ENCODE peak calls at places on chromosomes 12 and 14, in five cellular contexts. R is GM12865; A is CD8-positive, alpha-beta T cell; I is kidney epithelial cell; G is astrocyte of the cerebellum. N is an unnamed sample.

GRCh38 chr14:102029956-102030355 is 56.9 kb downstream of the HSP90AA1 start:
- DNase-seq in I (no peak), R (no peak), G (peak), A (no peak), N (no peak)

GRCh38 chr12:128267246-128267622 is 264 bp downstream of the TMEM132C start:
- DNase-seq in G (no peak), I (no peak), R (no peak), A (no peak), N (no peak)

GRCh38 chr12:64999157-64999425 is 122.0 kb downstream of the WIF1 start:
- DNase-seq in R (no peak), A (no peak), G (no peak), I (no peak), N (no peak)

GRCh38 chr12:54169036-54169435 is 19.7 kb downstream of the SMUG1 start:
- DNase-seq in R (no peak), A (no peak), G (no peak), I (no peak), N (no peak)

GRCh38 chr14:75724414-75725204 is 63.6 kb downstream of the TTLL5 start:
- DNase-seq in I (no peak), R (peak), A (no peak), G (no peak), N (no peak)

GRCh38 chr14:102590667-102591099 is 1.8 kb upstream of the RCOR1 start:
- DNase-seq in A (no peak), I (no peak), G (no peak), R (peak), N (no peak)

GRCh38 chr12:120225200-120225558 is 24.3 kb upstream of the RPLP0 start:
- DNase-seq in I (no peak), A (no peak), R (no peak), G (no peak), N (no peak)

GRCh38 chr14:96363751-96364336 is 518 bp downstream of the GSKIP start:
- DNase-seq in G (no peak), R (peak), A (no peak), I (peak), N (no peak)

GRCh38 chr14:67319142-67319541 is 40.5 kb downstream of the ATP6V1D start:
- DNase-seq in I (no peak), G (peak), A (no peak), R (no peak), N (no peak)

GRCh38 chr14:23407516-23408306 is at the start of gene MYH6:
- DNase-seq in G (no peak), R (no peak), A (no peak), I (no peak), N (no peak)

GRCh38 chr14:46036099-46036498 is 615.5 kb downstream of the RPL10L start:
- DNase-seq in R (no peak), I (no peak), G (no peak), A (no peak), N (no peak)

GRCh38 chr12:32230607-32230982 is 123.9 kb downstream of the BICD1 start:
- DNase-seq in I (no peak), G (no peak), R (peak), A (no peak), N (no peak)

GRCh38 chr12:52037248-52037861 is 13.9 kb upstream of the NR4A1 start:
- DNase-seq in G (no peak), R (no peak), A (no peak), I (no peak), N (no peak)

GRCh38 chr12:115464008-115464672 is 780.2 kb upstream of the TBX3 start:
- DNase-seq in R (no peak), G (no peak), A (no peak), I (no peak), N (no peak)

GRCh38 chr12:79420146-79420618 is 270.6 kb downstream of the PAWR start:
- DNase-seq in I (peak), G (peak), A (no peak), R (peak), N (peak)

GRCh38 chr12:101777476-101777875 is 38.2 kb upstream of the SYCP3 start:
- DNase-seq in A (no peak), R (no peak), I (no peak), G (no peak), N (no peak)

GRCh38 chr14:68806526-68807147 is 13.8 kb upstream of the ZFP36L1 start:
- DNase-seq in G (no peak), A (no peak), I (no peak), R (peak), N (no peak)

GRCh38 chr12:57342207-57342691 is 88.6 kb downstream of the R3HDM2 start:
- DNase-seq in A (no peak), G (no peak), I (peak), R (no peak), N (no peak)

DNA sequence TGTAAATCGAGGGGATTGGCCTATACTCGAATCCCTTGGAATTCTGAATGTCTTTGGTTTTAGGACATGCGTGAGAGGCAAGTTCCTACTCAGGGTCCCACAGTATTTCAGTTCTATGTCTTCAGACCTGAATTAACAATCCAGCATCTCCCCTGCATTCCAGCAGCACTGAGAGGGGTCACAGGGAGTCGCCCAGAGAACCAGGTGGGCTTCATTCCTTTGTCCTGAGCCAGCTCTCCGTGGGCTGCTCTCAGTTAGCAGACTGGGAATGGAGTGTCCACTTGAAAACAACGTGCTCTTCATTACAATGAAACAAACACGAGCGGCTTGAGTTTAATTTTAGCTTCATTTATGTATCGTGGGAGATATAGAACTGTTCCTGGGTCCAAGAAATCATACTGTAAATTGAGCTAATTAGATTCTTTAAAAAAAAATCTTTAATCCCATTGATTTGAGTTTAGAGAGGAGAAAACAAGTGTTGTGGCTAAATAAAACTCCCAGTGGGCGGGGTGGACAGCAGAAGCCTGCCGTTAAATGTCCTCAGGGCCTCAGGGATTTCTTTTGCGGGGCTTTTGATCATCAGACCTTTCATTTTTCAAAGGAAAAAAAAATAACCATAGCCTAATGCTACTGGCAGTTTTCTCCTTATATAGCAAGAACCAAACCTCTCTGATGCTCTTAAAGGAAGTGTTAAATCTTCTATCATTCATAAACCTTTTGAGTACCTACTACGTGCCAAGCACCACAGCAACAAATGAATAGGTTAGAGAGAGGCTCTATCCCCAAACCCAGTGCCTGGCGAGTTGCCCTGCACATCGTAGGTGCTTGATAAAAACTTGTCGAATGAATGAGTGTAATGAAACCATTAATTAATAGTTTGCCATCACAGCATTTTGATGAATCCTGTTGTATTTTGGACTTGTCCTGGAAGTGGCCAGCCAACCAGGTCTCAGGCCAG is 140.4 kb downstream of the CHST11 start:
- DNase-seq in G (no peak), R (peak), A (no peak), I (no peak), N (no peak)
- H3K4me3 ChIP-seq in G (no peak), R (no peak), A (no peak), I (no peak), N (no peak)

GRCh38 chr12:72432037-72432604 is 160.0 kb downstream of the TRHDE start:
- DNase-seq in G (no peak), I (no peak), A (no peak), R (no peak), N (peak)
- H3K4me3 ChIP-seq in G (no peak), I (no peak), A (no peak), R (no peak), N (no peak)

GRCh38 chr14:105099778-105100177 is 34.5 kb upstream of the GPR132 start:
- DNase-seq in G (no peak), A (no peak), R (peak), I (no peak), N (no peak)
- H3K4me3 ChIP-seq in G (no peak), A (no peak), R (no peak), I (no peak), N (no peak)

GRCh38 chr14:77377502-77377844 is 294 bp downstream of the SAMD15 start:
- DNase-seq in G (no peak), A (no peak), R (no peak), I (no peak), N (no peak)
- H3K4me3 ChIP-seq in G (peak), A (peak), R (peak), I (peak), N (peak)

GRCh38 chr14:91980157-91980556 is 32.7 kb upstream of the FBLN5 start:
- DNase-seq in R (peak), G (peak), I (peak), A (no peak), N (peak)
- H3K4me3 ChIP-seq in R (no peak), G (no peak), I (no peak), A (no peak), N (no peak)

DNA sequence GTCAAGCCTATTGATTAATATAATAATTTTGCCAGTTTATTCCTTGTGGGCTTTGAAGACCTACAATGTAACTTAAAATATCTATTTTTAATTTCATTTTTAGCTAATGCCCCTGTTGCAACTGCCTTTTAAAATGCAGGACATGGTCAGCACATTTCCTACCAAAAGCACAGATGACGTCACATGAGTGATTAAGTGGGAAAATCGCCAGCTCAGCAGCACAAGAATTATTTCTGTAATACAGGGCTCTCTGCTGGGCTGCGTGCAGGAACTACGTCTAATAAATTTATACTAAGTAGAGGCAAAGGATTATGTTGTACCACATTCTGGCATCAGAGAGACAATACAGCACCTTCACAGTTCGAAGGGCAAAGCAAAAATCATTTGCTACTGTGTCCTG is 8.2 kb downstream of the RACGAP1 start:
- DNase-seq in A (no peak), G (peak), I (no peak), R (no peak), N (peak)
- H3K4me3 ChIP-seq in A (no peak), G (no peak), I (no peak), R (no peak), N (no peak)

GRCh38 chr12:102959391-102959790 is 1.9 kb downstream of the ASCL1 start:
- DNase-seq in I (no peak), G (no peak), A (no peak), R (no peak), N (no peak)
- H3K4me3 ChIP-seq in I (no peak), G (no peak), A (no peak), R (no peak), N (no peak)

DNA sequence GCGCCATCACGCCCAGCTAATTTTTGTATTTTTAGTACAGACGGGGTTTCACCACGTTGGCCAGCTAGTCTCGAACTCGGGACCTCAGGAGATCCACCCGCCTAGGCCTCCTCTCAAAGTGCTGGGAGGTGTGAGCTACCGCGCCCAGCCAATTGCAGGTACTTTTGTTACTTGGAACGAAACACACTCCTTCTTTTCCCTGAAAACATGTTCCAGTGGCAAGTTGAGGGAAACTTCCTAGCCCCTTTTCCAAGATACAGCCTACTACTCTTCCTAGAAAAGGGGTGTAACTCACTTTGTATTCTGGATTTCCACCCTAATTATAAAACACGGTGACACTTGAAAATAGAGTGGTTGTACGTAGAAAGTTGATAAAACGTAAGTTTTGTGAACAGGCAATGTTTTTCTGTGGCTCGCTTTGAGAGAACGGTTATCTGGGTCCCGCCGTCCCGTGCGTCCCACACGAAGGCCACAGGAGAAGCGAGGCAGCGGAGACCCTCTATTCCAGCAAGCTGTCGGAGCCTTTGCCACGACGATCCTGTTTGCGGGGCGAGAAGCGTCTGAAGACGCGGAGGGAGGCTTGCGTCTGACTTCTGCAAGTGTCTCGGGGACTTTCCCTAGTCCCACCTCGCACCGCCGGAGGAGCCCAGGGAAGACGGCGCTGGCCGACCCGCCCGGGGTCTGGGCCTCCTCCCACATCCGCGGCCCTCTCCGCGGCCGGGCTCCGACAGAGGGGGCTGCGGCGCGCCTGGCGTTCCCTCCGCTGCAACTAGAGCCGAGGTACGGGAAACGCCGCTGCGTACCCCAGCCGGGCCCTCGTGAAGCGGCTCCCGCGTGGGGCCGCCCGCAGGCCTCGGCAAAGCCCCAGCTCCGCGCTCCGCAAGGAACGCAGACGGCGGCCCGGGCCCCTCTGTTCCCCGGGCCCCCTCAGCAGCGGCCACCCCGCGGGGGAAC is 745 bp downstream of the CDCA4 start:
- DNase-seq in I (no peak), R (peak), A (peak), G (no peak), N (no peak)
- H3K4me3 ChIP-seq in I (peak), R (peak), A (peak), G (peak), N (peak)